ENCODE peak calls at places on chromosomes 4 and X, in four cellular contexts. H, B, O and D are unnamed samples.

GRCh38 chr4:77220841-77221613 is 64.0 kb downstream of the CCNG2 start:
- DNase-seq in B (no peak), O (no peak), H (no peak), D (no peak)

GRCh38 chr4:105145913-105146285 is 777 bp upstream of the TET2 start:
- DNase-seq in H (no peak), O (no peak), B (no peak), D (no peak)

GRCh38 chr4:174278467-174278866 is 5.0 kb downstream of the FBXO8 start:
- DNase-seq in B (no peak), O (no peak), H (no peak), D (no peak)

GRCh38 chr4:112519689-112520597 is 4.0 kb upstream of the NEUROG2 start:
- DNase-seq in H (no peak), O (no peak), B (no peak), D (no peak)

GRCh38 chr4:25575581-25575980 is 80.1 kb upstream of the SLC34A2 start:
- DNase-seq in B (no peak), O (no peak), H (no peak), D (no peak)

GRCh38 chr4:46274717-46275116 is 115.2 kb downstream of the GABRA2 start:
- DNase-seq in B (no peak), O (no peak), H (no peak), D (no peak)

GRCh38 chr4:40622913-40623312 is 6.8 kb downstream of the RBM47 start:
- DNase-seq in H (no peak), B (no peak), O (no peak), D (no peak)

GRCh38 chr4:123832173-123833026 is 435.8 kb downstream of the SPRY1 start:
- DNase-seq in H (no peak), O (no peak), B (peak), D (no peak)

GRCh38 chrX:1442724-1443367 is 9.9 kb downstream of the ASMTL start:
- DNase-seq in B (no peak), O (no peak), H (peak), D (peak)

GRCh38 chr4:84530871-84531270 is 31.8 kb upstream of the NKX6-1 start:
- DNase-seq in O (no peak), B (peak), H (no peak), D (no peak)

GRCh38 chrX:139530550-139530949 is at the start of gene F9:
- DNase-seq in H (no peak), B (no peak), O (no peak), D (no peak)